ENCODE peak calls at places on chromosome 3, in seven cellular contexts. J is endodermal cell, A is WTC11, L is fibroblast of lung, P is HFF-Myc, S is spleen, N is LNCaP clone FGC. M is an unnamed sample.

GRCh38 chr3:153073636-153074035 is 88.4 kb upstream of the RAP2B start:
- DNase-seq in J (no peak), A (no peak), L (no peak), P (no peak), S (no peak), N (no peak), M (no peak)

GRCh38 chr3:13776253-13777050 is 103.4 kb downstream of the WNT7A start:
- DNase-seq in J (peak), A (no peak), L (no peak), P (no peak), S (no peak), N (no peak), M (no peak)

GRCh38 chr3:133896002-133896761 is 500 bp upstream of the RAB6B start:
- DNase-seq in J (peak), A (peak), L (peak), P (no peak), S (no peak), N (no peak), M (no peak)

GRCh38 chr3:9123849-9124248 is 125.6 kb downstream of the SRGAP3 start:
- DNase-seq in J (peak), A (no peak), L (no peak), P (no peak), S (no peak), N (no peak), M (no peak)

GRCh38 chr3:100899440-100900091 is 93.7 kb downstream of the ABI3BP start:
- DNase-seq in J (no peak), A (no peak), L (no peak), P (no peak), S (no peak), N (no peak), M (no peak)

GRCh38 chr3:144868506-144868905 is 896.9 kb downstream of the DIPK2A start:
- DNase-seq in J (no peak), A (no peak), L (peak), P (no peak), S (no peak), N (no peak), M (no peak)

GRCh38 chr3:29932662-29933316 is 651.9 kb downstream of the RBMS3 start:
- DNase-seq in J (no peak), A (no peak), L (peak), P (no peak), S (no peak), N (no peak), M (no peak)

GRCh38 chr3:107745354-107745753 is 222.6 kb downstream of the BBX start:
- DNase-seq in J (no peak), A (no peak), L (no peak), P (no peak), S (no peak), N (no peak), M (no peak)

GRCh38 chr3:171825222-171825828 is 15.0 kb upstream of the PLD1 start:
- DNase-seq in J (no peak), A (no peak), L (peak), P (no peak), S (no peak), N (no peak), M (no peak)

GRCh38 chr3:123088360-123088759 is 21.5 kb downstream of the PDIA5 start:
- DNase-seq in J (peak), A (no peak), L (no peak), P (no peak), S (no peak), N (no peak), M (no peak)

GRCh38 chr3:64048631-64049061 is 25.4 kb upstream of the PSMD6 start:
- DNase-seq in J (peak), A (no peak), L (peak), P (peak), S (no peak), N (no peak), M (no peak)

GRCh38 chr3:184815046-184815930 is 3.3 kb downstream of the VPS8 start:
- DNase-seq in J (no peak), A (no peak), L (peak), P (peak), S (no peak), N (no peak), M (no peak)

GRCh38 chr3:67650084-67650483 is 4.3 kb downstream of the SUCLG2 start:
- DNase-seq in J (no peak), A (no peak), L (no peak), P (no peak), S (no peak), N (no peak), M (no peak)

GRCh38 chr3:15289661-15290060 is 42.7 kb downstream of the SH3BP5 start:
- DNase-seq in J (no peak), A (no peak), L (no peak), P (no peak), S (no peak), N (no peak), M (no peak)

GRCh38 chr3:23826382-23827061 is 20.8 kb downstream of the UBE2E1 start:
- DNase-seq in J (peak), A (no peak), L (no peak), P (no peak), S (no peak), N (no peak), M (no peak)

GRCh38 chr3:177484926-177485325 is 287.6 kb upstream of the TBL1XR1 start:
- DNase-seq in J (no peak), A (no peak), L (no peak), P (no peak), S (no peak), N (no peak), M (no peak)

GRCh38 chr3:53174346-53175250 is 13.6 kb downstream of the PRKCD start:
- DNase-seq in J (no peak), A (no peak), L (no peak), P (no peak), S (no peak), N (no peak), M (no peak)

GRCh38 chr3:109275702-109276293 is 40.5 kb downstream of the DPPA2 start:
- DNase-seq in J (peak), A (peak), L (peak), P (no peak), S (no peak), N (no peak), M (no peak)

GRCh38 chr3:23172059-23172458 is 31.1 kb upstream of the UBE2E2 start:
- DNase-seq in J (no peak), A (no peak), L (no peak), P (no peak), S (no peak), N (no peak), M (no peak)

GRCh38 chr3:39108309-39108708 is 829 bp downstream of the TTC21A start:
- DNase-seq in J (no peak), A (no peak), L (no peak), P (no peak), S (no peak), N (no peak), M (no peak)

GRCh38 chr3:24299236-24299635 is 195.4 kb downstream of the THRB start:
- DNase-seq in J (no peak), A (no peak), L (peak), P (no peak), S (no peak), N (no peak), M (no peak)

GRCh38 chr3:37944243-37944955 is 46.2 kb upstream of the VILL start:
- DNase-seq in J (no peak), A (no peak), L (peak), P (no peak), S (no peak), N (no peak), M (no peak)

GRCh38 chr3:5531741-5532140 is 344.2 kb downstream of the EDEM1 start:
- DNase-seq in J (no peak), A (no peak), L (no peak), P (no peak), S (no peak), N (no peak), M (no peak)

GRCh38 chr3:60609446-60609845 is 641.8 kb downstream of the FHIT start:
- DNase-seq in J (peak), A (peak), L (no peak), P (no peak), S (no peak), N (no peak), M (no peak)

GRCh38 chr3:84877092-84877491 is 81.7 kb upstream of the CADM2 start:
- DNase-seq in J (no peak), A (no peak), L (no peak), P (no peak), S (no peak), N (no peak), M (no peak)

GRCh38 chr3:3296858-3297430 is 117.5 kb upstream of the CRBN start:
- DNase-seq in J (no peak), A (no peak), L (no peak), P (no peak), S (no peak), N (no peak), M (no peak)

GRCh38 chr3:60303160-60303559 is 948.1 kb downstream of the FHIT start:
- DNase-seq in J (no peak), A (no peak), L (peak), P (no peak), S (no peak), N (no peak), M (no peak)

GRCh38 chr3:16066975-16067374 is 107.5 kb upstream of the GALNT15 start:
- DNase-seq in J (no peak), A (no peak), L (peak), P (no peak), S (no peak), N (no peak), M (no peak)

GRCh38 chr3:161454615-161455014 is 42.0 kb upstream of the OTOL1 start:
- DNase-seq in J (no peak), A (no peak), L (no peak), P (no peak), S (no peak), N (peak), M (no peak)

GRCh38 chr3:160981217-160981938 is 123.8 kb downstream of the B3GALNT1 start:
- DNase-seq in J (no peak), A (no peak), L (no peak), P (no peak), S (no peak), N (no peak), M (no peak)

GRCh38 chr3:190424478-190425439 is 24.9 kb downstream of the TMEM207 start:
- DNase-seq in J (peak), A (peak), L (peak), P (peak), S (peak), N (peak), M (no peak)

GRCh38 chr3:153038779-153039178 is 123.2 kb upstream of the RAP2B start:
- DNase-seq in J (no peak), A (no peak), L (no peak), P (no peak), S (no peak), N (no peak), M (no peak)

GRCh38 chr3:127403795-127404194 is 115.9 kb upstream of the PRR20G start:
- DNase-seq in J (peak), A (no peak), L (no peak), P (no peak), S (no peak), N (no peak), M (no peak)

GRCh38 chr3:25472153-25472552 is 44.1 kb downstream of the RARB start:
- DNase-seq in J (no peak), A (no peak), L (no peak), P (no peak), S (no peak), N (no peak), M (no peak)

DNA sequence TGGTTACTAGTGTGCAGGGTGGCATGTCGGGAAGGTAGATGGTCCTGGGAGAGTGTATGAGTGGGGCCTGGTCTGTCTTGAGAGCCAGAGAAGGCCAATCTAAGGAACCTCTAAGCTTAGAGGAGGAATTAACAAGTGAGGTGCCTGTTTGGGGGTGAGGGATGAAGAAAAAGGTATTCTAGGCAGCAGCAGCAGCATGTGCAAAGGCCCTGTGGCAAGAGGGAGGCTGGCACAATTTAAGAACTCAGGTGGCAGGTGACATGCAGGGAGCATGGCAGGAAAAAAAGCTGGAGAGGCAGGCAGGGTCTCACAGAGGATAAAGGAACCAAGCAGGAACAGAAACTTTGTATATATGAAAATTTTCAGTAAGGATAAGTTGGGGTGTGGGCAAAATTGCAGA is 51.2 kb downstream of the SPSB4 start:
- DNase-seq in J (peak), A (no peak), L (no peak), P (no peak), S (no peak), N (no peak), M (no peak)
- TF ChIP-seq CTCF in J (no peak), A (no peak), L (no peak), P (no peak), S (no peak), N (no peak), M (no peak)

GRCh38 chr3:55000946-55001345 is 73.1 kb upstream of the LRTM1 start:
- DNase-seq in J (no peak), A (no peak), L (no peak), P (no peak), S (no peak), N (no peak), M (no peak)

GRCh38 chr3:55000546-55000945 is 72.7 kb upstream of the LRTM1 start:
- DNase-seq in J (no peak), A (no peak), L (peak), P (peak), S (no peak), N (no peak), M (peak)

GRCh38 chr3:54999801-55000200 is 71.9 kb upstream of the LRTM1 start:
- DNase-seq in J (no peak), A (no peak), L (no peak), P (no peak), S (no peak), N (no peak), M (no peak)

GRCh38 chr3:55002416-55002930 is 74.6 kb upstream of the LRTM1 start:
- DNase-seq in J (no peak), A (no peak), L (no peak), P (no peak), S (no peak), N (no peak), M (no peak)

DNA sequence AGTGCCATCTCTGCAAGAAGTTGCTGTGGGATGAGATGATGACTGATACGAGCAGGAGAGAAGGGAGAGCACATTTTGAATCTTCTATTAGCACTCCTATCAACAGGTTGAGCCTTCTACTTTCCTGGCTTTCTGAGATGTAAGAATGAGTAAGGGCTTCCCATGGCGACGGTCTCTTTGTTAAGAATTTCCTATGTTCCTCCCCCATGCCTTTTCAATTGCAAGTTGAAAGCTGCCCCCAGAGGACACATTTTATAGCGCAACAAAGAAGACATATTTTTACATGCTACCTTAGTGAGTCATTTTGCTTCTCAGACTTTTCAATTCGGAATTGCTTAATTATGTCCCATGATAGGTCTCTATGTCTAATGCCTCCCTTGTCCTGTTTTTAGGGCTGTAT is 71.3 kb upstream of the LRTM1 start:
- DNase-seq in J (peak), A (no peak), L (peak), P (peak), S (no peak), N (no peak), M (no peak)
- TF ChIP-seq CTCF in J (peak), A (no peak), L (no peak), P (peak), S (peak), N (no peak), M (no peak)

DNA sequence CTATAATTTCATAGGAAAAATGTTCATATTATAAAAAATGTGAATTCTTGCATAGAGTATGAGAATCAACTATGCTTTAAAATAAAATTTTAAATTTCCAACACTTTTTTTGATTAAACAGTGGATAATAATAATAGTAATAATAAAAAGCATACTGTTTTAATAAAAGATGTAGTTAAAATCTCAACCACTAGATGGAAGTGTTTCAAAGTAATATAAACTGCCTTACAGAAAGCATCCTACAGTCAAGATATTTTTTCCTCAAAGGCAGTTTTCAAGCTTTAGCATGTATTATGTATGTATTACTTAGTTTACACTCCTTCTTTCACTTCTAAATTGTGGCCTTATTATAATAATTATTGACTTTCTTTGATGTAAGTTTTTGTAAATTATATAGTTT is 217.5 kb downstream of the CHL1 start:
- DNase-seq in J (no peak), A (no peak), L (peak), P (no peak), S (no peak), N (no peak), M (no peak)
- TF ChIP-seq CTCF in J (peak), A (no peak), L (no peak), P (no peak), S (peak), N (peak), M (peak)

GRCh38 chr3:41198046-41198445 is 1.3 kb upstream of the CTNNB1 start:
- DNase-seq in J (no peak), A (no peak), L (no peak), P (no peak), S (no peak), N (no peak), M (no peak)

GRCh38 chr3:41200669-41201021 is 1.3 kb downstream of the CTNNB1 start:
- DNase-seq in J (no peak), A (no peak), L (peak), P (no peak), S (no peak), N (no peak), M (no peak)

GRCh38 chr3:41199866-41200668 is 762 bp downstream of the CTNNB1 start:
- DNase-seq in J (peak), A (peak), L (peak), P (no peak), S (no peak), N (no peak), M (no peak)

GRCh38 chr3:41198526-41198925 is 779 bp upstream of the CTNNB1 start:
- DNase-seq in J (no peak), A (no peak), L (no peak), P (no peak), S (no peak), N (no peak), M (no peak)

DNA sequence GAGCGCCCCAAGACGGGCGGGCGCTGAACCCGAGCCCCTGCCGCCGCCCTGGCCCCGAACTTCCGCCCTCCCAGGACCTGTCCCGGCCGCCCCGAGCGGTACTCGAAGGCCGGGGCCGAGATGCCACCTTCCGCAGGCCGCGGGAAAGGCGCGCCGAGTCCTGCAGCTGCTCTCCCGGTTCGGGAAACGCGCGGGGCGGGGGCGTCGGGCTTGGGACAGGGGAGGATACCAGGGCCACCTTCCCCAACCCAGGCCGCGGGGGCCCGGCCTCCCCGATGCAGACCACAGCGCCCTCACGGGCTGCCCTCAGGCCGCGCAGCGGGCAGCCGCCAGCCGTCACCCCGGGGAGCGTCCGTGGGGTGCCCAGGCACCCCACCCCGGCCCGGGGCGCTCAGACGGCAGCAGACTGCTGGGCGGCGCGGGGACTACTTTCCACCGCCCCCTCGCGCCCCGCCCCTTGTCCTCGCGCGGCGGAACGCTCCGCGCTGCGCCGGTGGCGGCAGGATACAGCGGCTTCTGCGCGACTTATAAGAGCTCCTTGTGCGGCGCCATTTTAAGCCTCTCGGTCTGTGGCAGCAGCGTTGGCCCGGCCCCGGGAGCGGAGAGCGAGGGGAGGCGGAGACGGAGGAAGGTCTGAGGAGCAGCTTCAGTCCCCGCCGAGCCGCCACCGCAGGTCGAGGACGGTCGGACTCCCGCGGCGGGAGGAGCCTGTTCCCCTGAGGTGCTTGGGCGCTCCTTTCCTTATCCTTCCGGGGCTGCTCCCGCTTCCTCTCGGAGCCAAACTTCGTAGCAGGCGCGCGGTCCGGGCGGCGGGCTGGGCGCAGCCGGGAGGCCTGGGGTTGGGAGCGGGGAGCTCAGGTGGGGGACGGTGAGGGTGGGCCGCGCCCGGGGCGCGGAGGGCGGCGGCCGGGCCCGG is at the start of gene CTNNB1:
- DNase-seq in J (peak), A (peak), L (peak), P (peak), S (peak), N (peak), M (peak)
- TF ChIP-seq CTCF in J (peak), A (no peak), L (no peak), P (no peak), S (peak), N (peak), M (no peak)

GRCh38 chr3:150385296-150386242 is 22.5 kb upstream of the TSC22D2 start:
- DNase-seq in J (no peak), A (no peak), L (no peak), P (no peak), S (no peak), N (no peak), M (no peak)
- TF ChIP-seq CTCF in J (no peak), A (no peak), L (no peak), P (no peak), S (no peak), N (no peak), M (no peak)